ENCODE peak calls at places on chromosomes 13 and 19, in seven cellular contexts. N, V, E, Y, G, A and I are unnamed samples.

GRCh38 chr19:35130761-35131720 is 3.8 kb downstream of the LGI4 start:
- DNase-seq in N (no peak), V (no peak), E (no peak), Y (no peak), G (no peak), A (no peak), I (no peak)

GRCh38 chr19:8311461-8312260 is 3.5 kb upstream of the CD320 start:
- DNase-seq in N (peak), V (no peak), E (no peak), Y (peak), G (peak), A (no peak), I (no peak)

GRCh38 chr13:60759499-60759898 is 362.5 kb downstream of the TDRD3 start:
- DNase-seq in N (peak), V (no peak), E (no peak), Y (no peak), G (no peak), A (no peak), I (no peak)

GRCh38 chr19:2984196-2984490 is 6.8 kb downstream of the TLE6 start:
- DNase-seq in N (no peak), V (no peak), E (no peak), Y (no peak), G (no peak), A (no peak), I (no peak)

GRCh38 chr13:43994999-43995859 is 115.5 kb downstream of the LACC1 start:
- DNase-seq in N (no peak), V (no peak), E (no peak), Y (no peak), G (no peak), A (no peak), I (no peak)

GRCh38 chr19:49907745-49908446 is 11.2 kb upstream of the IL4I1 start:
- DNase-seq in N (no peak), V (no peak), E (no peak), Y (no peak), G (no peak), A (no peak), I (no peak)

GRCh38 chr13:20775961-20776360 is 2.2 kb upstream of the EEF1AKMT1 start:
- DNase-seq in N (no peak), V (no peak), E (no peak), Y (no peak), G (no peak), A (no peak), I (no peak)

GRCh38 chr13:100664171-100664900 is 10.3 kb downstream of the TMTC4 start:
- DNase-seq in N (no peak), V (no peak), E (no peak), Y (no peak), G (no peak), A (no peak), I (no peak)

GRCh38 chr19:13137290-13137794 is 12.8 kb downstream of the STX10 start:
- DNase-seq in N (no peak), V (no peak), E (no peak), Y (no peak), G (no peak), A (no peak), I (no peak)

GRCh38 chr13:84834201-84834600 is 951.9 kb upstream of the SLITRK1 start:
- DNase-seq in N (no peak), V (no peak), E (no peak), Y (no peak), G (no peak), A (no peak), I (no peak)

GRCh38 chr19:16164222-16164890 is 9.0 kb downstream of the CIB3 start:
- DNase-seq in N (no peak), V (no peak), E (no peak), Y (no peak), G (no peak), A (no peak), I (no peak)

GRCh38 chr19:3028305-3029069 is 593 bp downstream of the TLE2 start:
- DNase-seq in N (peak), V (no peak), E (no peak), Y (no peak), G (no peak), A (no peak), I (no peak)

DNA sequence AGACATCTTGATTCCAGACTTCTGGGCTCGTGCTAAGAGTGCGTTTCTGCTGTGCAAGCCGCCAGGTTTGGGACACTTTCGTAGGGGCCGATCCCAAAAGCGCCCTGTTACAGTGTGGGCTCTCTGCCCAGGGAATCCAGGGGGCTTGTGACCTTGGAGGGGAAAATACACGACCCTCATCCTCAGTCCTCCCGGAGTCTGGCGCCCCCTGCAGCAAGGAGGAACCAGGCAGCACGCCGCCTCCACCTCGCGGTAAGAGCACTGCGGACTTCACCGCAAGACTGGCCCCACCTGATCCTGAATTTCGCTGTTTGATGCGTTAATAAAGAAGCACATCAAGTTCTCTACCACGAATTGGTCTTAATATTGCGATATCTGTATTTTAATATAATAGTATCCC is 5.2 kb downstream of the POLRMT start:
- DNase-seq in N (no peak), V (no peak), E (no peak), Y (no peak), G (no peak), A (no peak), I (no peak)
- TF ChIP-seq CTCF in N (no peak), V (peak), E (peak), Y (no peak), G (no peak), A (peak), I (peak)

DNA sequence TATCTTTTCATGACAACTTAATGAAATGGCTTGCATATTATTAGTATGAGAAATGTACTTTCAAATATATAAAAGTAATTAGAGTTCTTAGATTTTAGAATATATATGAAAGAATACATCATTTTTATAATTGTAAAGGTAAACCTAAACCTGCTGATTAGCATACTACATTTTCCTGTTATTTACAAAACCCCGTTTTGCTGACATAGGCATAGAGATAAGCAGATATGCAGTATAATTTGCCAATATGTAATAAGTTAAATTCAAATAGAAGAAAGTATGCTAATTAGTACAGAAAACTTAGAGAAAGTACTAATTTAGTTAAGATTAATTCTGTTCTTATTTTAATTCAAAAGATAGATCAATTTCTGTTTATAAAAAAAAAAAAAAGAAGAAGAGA is 21.5 kb downstream of the MAB21L1 start:
- DNase-seq in N (no peak), V (no peak), E (no peak), Y (no peak), G (no peak), A (no peak), I (no peak)
- H3K4me3 ChIP-seq in N (no peak), V (no peak), E (no peak), Y (no peak), G (no peak), A (no peak), I (no peak)

GRCh38 chr19:588093-588742 is 1.5 kb upstream of the HCN2 start:
- DNase-seq in N (peak), V (peak), E (no peak), Y (peak), G (peak), A (peak), I (peak)
- TF ChIP-seq CTCF in N (no peak), V (peak), E (peak), Y (peak), G (no peak), A (peak), I (peak)

DNA sequence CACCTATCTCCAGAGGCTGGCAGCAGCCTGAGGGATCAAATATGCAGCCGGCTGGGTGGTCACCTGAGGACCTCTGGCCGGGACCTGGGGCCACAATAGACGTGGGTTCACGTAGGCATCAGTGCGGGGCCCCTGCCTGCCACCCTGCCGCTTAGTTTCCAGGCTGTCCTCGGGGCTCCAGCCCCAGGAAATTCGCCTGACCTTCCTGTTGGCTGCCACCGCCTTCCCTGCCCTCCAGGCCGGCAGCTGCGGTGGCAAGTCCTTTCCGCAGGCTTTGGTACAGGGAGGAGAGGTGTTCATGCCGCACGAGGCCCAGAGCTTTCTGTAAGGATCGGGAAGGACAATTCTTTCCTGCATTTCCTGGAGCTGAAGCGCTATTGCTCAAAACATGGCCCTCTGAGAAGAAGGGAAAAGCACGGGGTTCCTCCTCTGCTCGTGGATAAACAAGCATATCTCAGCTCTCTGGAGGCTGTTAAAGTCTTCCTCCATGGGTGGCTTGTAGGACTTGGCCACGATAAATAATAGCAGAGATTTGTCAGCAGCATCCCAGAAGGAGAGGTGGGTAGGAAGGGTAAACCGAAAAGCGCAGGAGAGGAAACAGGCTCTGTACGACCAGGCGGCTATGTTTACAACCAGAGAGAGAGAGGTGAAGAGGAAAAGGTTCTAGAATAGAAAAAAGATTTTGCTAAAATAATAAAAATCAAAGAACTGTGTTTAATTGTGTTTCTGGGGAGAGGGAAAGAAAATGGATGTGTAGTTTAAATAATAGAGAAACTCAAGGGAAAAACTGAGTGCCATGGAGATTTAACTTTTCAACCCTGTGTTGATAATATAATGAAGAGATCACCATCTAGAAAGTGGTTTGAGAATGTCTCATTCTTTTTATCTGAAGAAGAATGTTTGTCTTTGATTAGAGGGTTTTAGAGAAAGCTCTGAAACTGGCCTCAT is 4.9 kb downstream of the COL4A2 start:
- DNase-seq in N (no peak), V (no peak), E (no peak), Y (no peak), G (no peak), A (no peak), I (no peak)
- H3K4me3 ChIP-seq in N (no peak), V (no peak), E (no peak), Y (peak), G (no peak), A (no peak), I (no peak)

DNA sequence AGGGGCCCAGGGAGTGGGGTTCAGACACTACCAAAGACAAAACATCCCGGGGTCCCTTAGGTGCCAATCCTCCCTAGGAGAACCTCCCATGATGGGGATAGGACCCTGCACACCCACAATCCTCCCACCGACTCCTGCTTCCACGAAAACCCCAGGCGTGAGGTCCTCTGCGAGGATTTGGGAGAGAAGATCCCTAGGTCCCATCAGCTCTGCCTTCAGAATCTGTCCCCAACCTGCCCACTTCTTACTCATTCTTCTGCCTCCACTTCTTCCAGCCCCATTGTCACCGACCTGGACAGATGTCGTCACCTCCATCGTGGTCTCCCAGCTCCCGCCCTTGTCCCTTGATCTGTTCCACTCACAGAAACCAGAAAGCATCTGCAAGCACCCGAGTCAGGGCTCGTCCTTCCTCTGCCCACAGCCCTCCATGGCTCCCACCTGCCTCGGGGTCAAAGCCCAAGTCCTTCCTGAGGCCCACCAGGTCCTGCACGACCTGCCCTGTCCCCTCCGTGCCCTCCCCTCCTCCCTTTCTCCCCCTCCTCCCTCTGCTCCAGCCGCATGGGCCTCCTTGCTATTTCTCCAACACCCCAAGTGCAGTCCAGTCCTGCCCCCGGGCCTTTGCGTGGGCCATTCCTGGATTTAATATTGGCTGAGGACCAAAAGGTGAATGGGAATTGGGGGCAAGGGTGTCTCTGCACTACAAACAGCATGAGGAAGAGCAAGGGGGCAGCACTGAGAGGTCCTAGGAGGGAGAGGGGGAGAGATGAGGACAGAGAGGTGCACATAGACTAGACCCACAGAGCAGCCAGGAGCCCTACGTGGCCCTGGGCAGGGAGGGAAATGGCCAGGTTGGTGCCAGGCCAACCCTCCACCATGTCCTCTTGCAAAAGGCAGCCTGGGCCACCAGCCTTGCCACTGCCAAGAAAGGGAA is 51.3 kb downstream of the PTPRS start:
- DNase-seq in N (no peak), V (no peak), E (no peak), Y (no peak), G (no peak), A (no peak), I (no peak)
- TF ChIP-seq CTCF in N (no peak), V (no peak), E (no peak), Y (no peak), G (no peak), A (peak), I (peak)

GRCh38 chr19:6743071-6743470 is 3.6 kb downstream of the TRIP10 start:
- DNase-seq in N (no peak), V (no peak), E (no peak), Y (peak), G (no peak), A (no peak), I (no peak)

GRCh38 chr19:6744381-6745288 is 5.2 kb downstream of the TRIP10 start:
- DNase-seq in N (peak), V (no peak), E (peak), Y (peak), G (peak), A (no peak), I (peak)

GRCh38 chr19:6740589-6741348 is 1.3 kb downstream of the TRIP10 start:
- DNase-seq in N (peak), V (no peak), E (no peak), Y (peak), G (peak), A (no peak), I (no peak)

GRCh38 chr19:6745965-6746364 is 6.5 kb downstream of the TRIP10 start:
- DNase-seq in N (no peak), V (no peak), E (no peak), Y (no peak), G (no peak), A (no peak), I (no peak)

DNA sequence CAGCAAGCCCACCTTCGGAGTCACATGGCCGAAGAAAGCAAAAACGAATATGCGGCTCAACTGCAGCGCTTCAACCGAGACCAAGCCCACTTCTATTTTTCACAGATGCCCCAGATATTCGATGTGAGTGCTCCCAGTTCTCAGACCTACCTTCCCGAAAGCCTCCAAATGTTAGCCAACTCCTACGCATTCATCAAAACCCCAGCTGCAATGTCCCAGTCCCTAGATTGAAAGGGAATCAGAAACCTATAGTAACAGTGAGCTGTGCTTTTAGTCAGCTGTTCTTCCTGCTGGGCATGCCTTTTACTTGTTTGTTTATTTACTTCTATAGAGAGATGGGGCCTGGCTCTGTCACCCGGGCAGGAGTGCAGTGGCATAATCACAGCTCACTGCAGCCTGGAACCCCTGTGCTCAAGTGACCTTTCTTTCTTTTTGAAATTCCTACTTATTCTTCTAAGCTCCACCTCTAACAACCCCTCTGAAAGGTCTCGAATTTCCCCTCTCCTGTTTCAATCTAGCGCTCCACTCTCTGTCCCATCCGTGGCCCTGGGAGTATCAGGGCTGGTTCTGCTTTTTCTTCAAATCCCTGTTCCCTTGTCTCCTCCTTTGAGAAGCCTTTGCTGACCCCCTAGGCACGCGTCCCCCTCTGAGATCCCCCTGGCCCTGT is 4.4 kb downstream of the TRIP10 start:
- DNase-seq in N (no peak), V (no peak), E (no peak), Y (peak), G (no peak), A (no peak), I (no peak)
- H3K4me3 ChIP-seq in N (no peak), V (no peak), E (peak), Y (peak), G (no peak), A (peak), I (no peak)

GRCh38 chr13:31199849-31200635 is at the start of gene B3GLCT:
- DNase-seq in N (peak), V (peak), E (peak), Y (peak), G (peak), A (peak), I (no peak)
- TF ChIP-seq CTCF in N (peak), V (peak), E (peak), Y (peak), G (no peak), A (peak), I (peak)